ENCODE peak calls at places on chromosomes 11 and 22, in six cellular contexts. B is hepatocyte, I is mammary epithelial cell, Z is cardiac muscle cell, N is tibial artery, U is heart left ventricle. D is an unnamed sample. For H3K27me3, the result is how much of the 10 kb centered on the place peaks cover.

GRCh38 chr11:13596601-13597000 is 71.9 kb upstream of the FAR1 start:
- DNase-seq in B (no peak), I (no peak), Z (no peak), N (no peak), U (no peak), D (no peak)

GRCh38 chr11:10139656-10140055 is 154.4 kb downstream of the SBF2 start:
- DNase-seq in B (peak), I (peak), Z (no peak), N (no peak), U (no peak), D (peak)

GRCh38 chr11:118790357-118791014 is 478 bp downstream of the DDX6 start:
- DNase-seq in B (peak), I (peak), Z (peak), N (peak), U (peak), D (peak)

GRCh38 chr11:108958446-108959123 is 293.7 kb downstream of the DDX10 start:
- DNase-seq in B (peak), I (peak), Z (no peak), N (no peak), U (no peak), D (peak)

GRCh38 chr22:23849009-23850006 is 8.4 kb upstream of the SLC2A11 start:
- DNase-seq in B (peak), I (peak), Z (peak), N (peak), U (peak), D (peak)

GRCh38 chr22:29744902-29745301 is 21.9 kb downstream of the ZMAT5 start:
- DNase-seq in B (peak), I (peak), Z (no peak), N (peak), U (no peak), D (peak)

GRCh38 chr11:118928870-118929495 is 3.3 kb upstream of the BCL9L start:
- DNase-seq in B (peak), I (peak), Z (peak), N (peak), U (peak), D (no peak)

GRCh38 chr22:26887456-26887855 is 230.1 kb downstream of the MIAT start:
- DNase-seq in B (peak), I (peak), Z (peak), N (no peak), U (no peak), D (peak)

GRCh38 chr11:125593113-125593761 is 585 bp downstream of the STT3A start:
- DNase-seq in B (peak), I (peak), Z (no peak), N (peak), U (no peak), D (peak)

GRCh38 chr11:107157809-107158187 is 139.5 kb upstream of the GUCY1A2 start:
- DNase-seq in B (peak), I (no peak), Z (no peak), N (no peak), U (no peak), D (no peak)

GRCh38 chr22:28742562-28742962 is 723 bp downstream of the HSCB start:
- DNase-seq in B (no peak), I (no peak), Z (no peak), N (no peak), U (no peak), D (no peak)

GRCh38 chr22:25062378-25063095 is 110.0 kb downstream of the KIAA1671 start:
- DNase-seq in B (no peak), I (no peak), Z (no peak), N (no peak), U (no peak), D (no peak)

GRCh38 chr22:37053310-37054077 is 2.0 kb downstream of the KCTD17 start:
- DNase-seq in B (no peak), I (no peak), Z (peak), N (no peak), U (peak), D (no peak)

GRCh38 chr11:28505216-28505615 is 397.0 kb downstream of the METTL15 start:
- DNase-seq in B (no peak), I (no peak), Z (no peak), N (no peak), U (no peak), D (peak)

GRCh38 chr11:73528420-73528819 is 69.5 kb downstream of the FAM168A start:
- DNase-seq in B (no peak), I (no peak), Z (no peak), N (no peak), U (no peak), D (no peak)

GRCh38 chr11:124801014-124801413 is 808 bp upstream of the MSANTD2 start:
- DNase-seq in B (peak), I (peak), Z (no peak), N (no peak), U (no peak), D (peak)

GRCh38 chr11:29153078-29153477 is 863.8 kb downstream of the KCNA4 start:
- DNase-seq in B (no peak), I (no peak), Z (no peak), N (no peak), U (no peak), D (no peak)

GRCh38 chr11:210122-210802 is 2.8 kb downstream of the RIC8A start:
- DNase-seq in B (no peak), I (peak), Z (no peak), N (no peak), U (no peak), D (peak)

GRCh38 chr11:64734786-64735761 is 8.9 kb downstream of the RASGRP2 start:
- DNase-seq in B (no peak), I (no peak), Z (no peak), N (no peak), U (no peak), D (no peak)

GRCh38 chr11:132960273-132960672 is 572.0 kb downstream of the OPCML start:
- DNase-seq in B (no peak), I (no peak), Z (no peak), N (no peak), U (no peak), D (no peak)

GRCh38 chr11:126914941-126915340 is 85.6 kb downstream of the KIRREL3 start:
- DNase-seq in B (no peak), I (no peak), Z (no peak), N (no peak), U (no peak), D (no peak)

GRCh38 chr11:76119779-76120178 is 86.5 kb downstream of the WNT11 start:
- DNase-seq in B (no peak), I (no peak), Z (no peak), N (no peak), U (no peak), D (no peak)

GRCh38 chr11:67699521-67699920 is 25.1 kb upstream of the ALDH3B2 start:
- DNase-seq in B (no peak), I (peak), Z (no peak), N (no peak), U (no peak), D (peak)

GRCh38 chr11:130725417-130726233 is 190.7 kb downstream of the SNX19 start:
- DNase-seq in B (no peak), I (peak), Z (peak), N (no peak), U (no peak), D (peak)

GRCh38 chr11:68173926-68174325 is 39.2 kb downstream of the KMT5B start:
- DNase-seq in B (no peak), I (no peak), Z (no peak), N (no peak), U (no peak), D (no peak)

GRCh38 chr22:38729946-38730345 is 24.2 kb downstream of the GTPBP1 start:
- DNase-seq in B (no peak), I (no peak), Z (no peak), N (no peak), U (no peak), D (no peak)

GRCh38 chr11:69051381-69052342 is 2.9 kb downstream of the TPCN2 start:
- DNase-seq in B (no peak), I (no peak), Z (no peak), N (no peak), U (no peak), D (no peak)

GRCh38 chr22:46007003-46007847 is 30.3 kb upstream of the WNT7B start:
- DNase-seq in B (no peak), I (peak), Z (no peak), N (peak), U (peak), D (peak)

GRCh38 chr11:27473017-27473406 is 422 bp upstream of the LGR4 start:
- DNase-seq in B (peak), I (no peak), Z (peak), N (no peak), U (no peak), D (no peak)

GRCh38 chr11:8285796-8286195 is 22.1 kb upstream of the LMO1 start:
- DNase-seq in B (no peak), I (no peak), Z (no peak), N (no peak), U (no peak), D (no peak)

GRCh38 chr22:28973352-28973751 is 88.3 kb downstream of the C22orf31 start:
- DNase-seq in B (no peak), I (no peak), Z (no peak), N (no peak), U (no peak), D (no peak)

GRCh38 chr11:129090056-129090455 is 102.1 kb downstream of the ARHGAP32 start:
- DNase-seq in B (no peak), I (peak), Z (no peak), N (no peak), U (no peak), D (peak)

GRCh38 chr22:22085702-22086500 is 103.3 kb upstream of the TOP3B start:
- DNase-seq in B (no peak), I (peak), Z (no peak), N (no peak), U (no peak), D (peak)

GRCh38 chr22:42431401-42432019 is 693 bp downstream of the NFAM1 start:
- DNase-seq in B (no peak), I (no peak), Z (no peak), N (no peak), U (no peak), D (no peak)

GRCh38 chr11:68674461-68674860 is 9.9 kb upstream of the GAL start:
- DNase-seq in B (no peak), I (no peak), Z (no peak), N (no peak), U (no peak), D (no peak)

GRCh38 chr11:120512727-120513435 is 1.3 kb downstream of the GRIK4 start:
- DNase-seq in B (no peak), I (no peak), Z (no peak), N (no peak), U (no peak), D (no peak)

GRCh38 chr11:66133216-66133775 is 63.2 kb downstream of the PACS1 start:
- DNase-seq in B (no peak), I (no peak), Z (no peak), N (no peak), U (no peak), D (no peak)

GRCh38 chr11:65224939-65225283 is 36.9 kb upstream of the POLA2 start:
- DNase-seq in B (peak), I (peak), Z (no peak), N (peak), U (no peak), D (peak)

GRCh38 chr11:114082415-114082748 is 22.9 kb downstream of the ZBTB16 start:
- DNase-seq in B (peak), I (no peak), Z (no peak), N (no peak), U (no peak), D (no peak)

GRCh38 chr22:48091060-48091650 is 1328.7 kb downstream of the TBC1D22A start:
- DNase-seq in B (no peak), I (no peak), Z (no peak), N (no peak), U (no peak), D (no peak)
- H3K27me3 ChIP-seq in B (under half), I (under half), Z (under half), N (under half), U (under half), D (under half)

GRCh38 chr11:116715383-116715782 is 57.4 kb downstream of the BUD13 start:
- DNase-seq in B (no peak), I (no peak), Z (no peak), N (no peak), U (no peak), D (no peak)
- TF ChIP-seq CTCF in B (no peak), I (no peak), Z (no peak), N (no peak), U (no peak), D (no peak)

DNA sequence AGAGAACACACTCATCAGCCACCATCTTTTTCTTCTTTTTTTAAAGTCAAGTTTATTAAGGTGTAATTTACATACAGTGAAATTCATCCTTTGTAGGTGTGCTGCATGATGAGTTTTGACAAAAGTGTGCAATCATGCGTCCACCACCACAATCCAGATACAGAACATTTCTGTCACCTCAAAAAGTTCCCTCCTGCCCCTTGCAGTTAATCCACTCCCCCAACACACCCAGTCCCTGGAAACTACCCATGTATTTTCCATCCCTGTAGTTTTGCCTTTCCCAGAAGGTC is 126.7 kb downstream of the HIPK3 start:
- DNase-seq in B (no peak), I (no peak), Z (no peak), N (no peak), U (no peak), D (no peak)
- H3K4me3 ChIP-seq in B (no peak), I (no peak), Z (no peak), N (no peak), U (no peak), D (no peak)

GRCh38 chr22:19753090-19753842 is 7.3 kb upstream of the TBX1 start:
- DNase-seq in B (no peak), I (no peak), Z (no peak), N (no peak), U (no peak), D (no peak)

GRCh38 chr22:19755145-19755710 is 5.3 kb upstream of the TBX1 start:
- DNase-seq in B (no peak), I (no peak), Z (no peak), N (no peak), U (no peak), D (no peak)

GRCh38 chr22:19753996-19754700 is 6.4 kb upstream of the TBX1 start:
- DNase-seq in B (no peak), I (no peak), Z (no peak), N (no peak), U (no peak), D (no peak)

GRCh38 chr22:19755722-19756287 is 4.8 kb upstream of the TBX1 start:
- DNase-seq in B (no peak), I (no peak), Z (no peak), N (no peak), U (no peak), D (no peak)

GRCh38 chr22:19754701-19755144 is 5.9 kb upstream of the TBX1 start:
- DNase-seq in B (no peak), I (no peak), Z (no peak), N (no peak), U (no peak), D (no peak)
- H3K27me3 ChIP-seq in B (half or more), I (under half), Z (half or more), N (under half), U (half or more), D (under half)

GRCh38 chr11:84607975-84608787 is 1019.0 kb downstream of the DLG2 start:
- DNase-seq in B (no peak), I (no peak), Z (no peak), N (no peak), U (no peak), D (no peak)
- TF ChIP-seq CTCF in B (no peak), I (no peak), Z (no peak), N (no peak), U (no peak), D (no peak)

GRCh38 chr11:70435765-70436500 is 37.6 kb downstream of the CTTN start:
- DNase-seq in B (no peak), I (no peak), Z (no peak), N (no peak), U (no peak), D (no peak)

GRCh38 chr11:70434813-70435300 is 36.5 kb downstream of the CTTN start:
- DNase-seq in B (no peak), I (no peak), Z (no peak), N (no peak), U (no peak), D (no peak)

GRCh38 chr11:70436501-70436860 is 38.2 kb downstream of the CTTN start:
- DNase-seq in B (no peak), I (no peak), Z (no peak), N (no peak), U (no peak), D (no peak)

GRCh38 chr11:70435361-70435760 is 37.0 kb downstream of the CTTN start:
- DNase-seq in B (no peak), I (no peak), Z (no peak), N (no peak), U (no peak), D (no peak)

DNA sequence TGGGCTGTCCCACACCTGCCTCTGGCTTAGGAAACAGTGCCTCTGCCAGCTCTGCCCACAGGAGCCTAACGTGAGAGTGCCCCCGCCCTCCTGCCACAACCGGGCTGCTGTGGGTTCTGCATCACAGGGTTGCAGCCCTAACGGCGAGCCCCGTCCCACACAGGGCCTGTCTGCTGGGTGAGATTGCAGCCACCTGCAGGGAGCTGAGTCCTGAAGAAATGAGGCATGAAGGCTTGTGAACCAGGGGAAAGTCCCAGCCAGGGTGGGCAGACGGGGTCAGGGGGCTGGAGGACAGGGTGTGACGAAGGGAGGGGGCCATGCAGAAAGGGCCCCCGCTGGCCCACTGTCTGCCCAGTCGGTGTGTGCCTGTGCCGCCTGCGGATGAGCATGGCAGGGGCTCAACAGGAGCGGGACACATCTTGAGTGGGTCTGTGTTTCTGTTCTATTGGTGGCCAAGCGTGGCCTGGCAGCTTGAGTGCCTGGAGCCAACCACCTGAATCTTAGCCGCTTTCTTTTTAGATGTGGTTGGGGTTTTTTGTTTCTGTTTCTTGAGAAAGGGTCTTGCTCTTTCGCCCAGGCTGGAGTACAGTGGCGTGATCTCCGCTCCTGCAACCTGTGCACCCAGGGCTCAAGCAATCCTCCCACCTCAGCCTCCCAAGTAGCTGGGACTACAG is 38.9 kb downstream of the CTTN start:
- DNase-seq in B (no peak), I (no peak), Z (no peak), N (no peak), U (no peak), D (no peak)
- H3K4me3 ChIP-seq in B (no peak), I (no peak), Z (no peak), N (no peak), U (no peak), D (no peak)

DNA sequence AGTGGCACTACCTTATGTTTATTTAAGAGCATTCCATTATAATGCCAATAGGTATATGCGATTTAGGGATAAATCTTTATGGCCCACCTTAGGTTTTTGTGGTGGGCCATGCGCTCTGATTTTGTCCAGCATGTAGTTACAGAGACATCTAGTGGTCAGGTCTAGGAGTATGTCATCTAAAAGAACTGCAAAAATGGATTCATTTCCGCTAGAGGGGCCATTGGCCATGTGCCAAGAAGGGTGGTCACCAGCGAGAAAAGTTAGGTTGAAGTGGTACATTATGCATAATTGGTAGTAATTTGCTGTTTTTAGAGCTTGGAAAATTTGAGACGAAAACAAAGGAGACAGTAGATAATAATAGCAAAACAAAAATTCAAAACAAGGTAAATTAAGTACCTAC is 27.7 kb downstream of the LRRC4C start:
- DNase-seq in B (peak), I (no peak), Z (peak), N (no peak), U (no peak), D (no peak)
- H3K27me3 ChIP-seq in B (under half), I (under half), Z (under half), N (under half), U (under half), D (under half)

D was measured in bronchial epithelial cell.